ENCODE peak calls at places on chromosomes 2 and 18, in ten cellular contexts. E is kidney glomerular epithelial cell; D is NCI-H2029 treated with DMSO at 0.1 percent for 48 hours; H is amygdala; G is RWPE1; O is activated CD4-positive, alpha-beta T cell treated with anti-CD3 and anti-CD28 coated beads, Interleukin-2, amount 50 U/mL, for 1 hour; J is SW 1271; V is Ammon's horn; C is HL-60; X is hippocampal formation. I is an unnamed sample.
A peak's percentile ranks its signal among the peaks of the same experiment; 100 is the strongest.

GRCh38 chr18:45081579-45082181 is 401.0 kb downstream of the SETBP1 start:
- DNase-seq in J (no peak), X (no peak), C (peak; percentile 24), V (no peak), E (no peak), O (no peak), H (no peak), D (no peak), G (no peak), I (no peak)

GRCh38 chr2:148552675-148553331 is 91.7 kb upstream of the EPC2 start:
- DNase-seq in H (no peak), V (no peak), X (no peak), E (no peak), D (peak; percentile 73), C (no peak), J (no peak), G (no peak), O (peak; percentile 6), I (no peak)

GRCh38 chr2:214389334-214389733 is 21.5 kb upstream of the VWC2L start:
- DNase-seq in J (no peak), E (no peak), C (no peak), D (no peak), G (no peak), X (no peak), H (no peak), O (no peak), V (no peak), I (no peak)

GRCh38 chr2:209340522-209340921 is 83.3 kb upstream of the MAP2 start:
- DNase-seq in G (peak; percentile 15), O (no peak), X (no peak), C (no peak), V (no peak), J (no peak), D (no peak), E (no peak), H (no peak), I (no peak)

GRCh38 chr2:71934595-71935263 is 212.9 kb downstream of the CYP26B1 start:
- DNase-seq in V (no peak), X (no peak), D (no peak), O (no peak), C (peak; percentile 58), J (no peak), H (no peak), E (no peak), G (no peak), I (no peak)

GRCh38 chr2:121707920-121708361 is 28.7 kb downstream of the NIFK start:
- DNase-seq in H (no peak), G (no peak), E (peak; percentile 84), D (no peak), C (peak; percentile 30), V (no peak), J (no peak), O (no peak), X (no peak), I (no peak)

GRCh38 chr2:240797500-240797895 is 22.5 kb downstream of the KIF1A start:
- DNase-seq in X (no peak), O (no peak), J (no peak), H (no peak), G (no peak), V (no peak), C (no peak), D (no peak), E (no peak), I (no peak)

GRCh38 chr2:73013941-73014340 is 57.6 kb downstream of the SFXN5 start:
- DNase-seq in G (peak; percentile 26), O (no peak), D (no peak), H (no peak), J (no peak), V (no peak), X (no peak), E (no peak), C (no peak), I (no peak)

GRCh38 chr18:45688834-45689233 is 35.1 kb upstream of the SLC14A1 start:
- DNase-seq in G (no peak), H (no peak), O (peak; percentile 43), V (no peak), E (no peak), D (no peak), X (no peak), C (no peak), J (no peak), I (peak; percentile 34)

GRCh38 chr2:218406949-218407703 is 7.5 kb downstream of the CTDSP1 start:
- DNase-seq in E (peak; percentile 52), C (peak; percentile 82), O (peak; percentile 62), D (no peak), G (peak; percentile 17), H (no peak), J (no peak), V (peak; percentile 77), X (peak; percentile 56), I (peak; percentile 48)

GRCh38 chr2:215280326-215280725 is 31.5 kb upstream of the ATIC start:
- DNase-seq in C (no peak), J (no peak), H (no peak), D (no peak), G (no peak), V (no peak), E (peak; percentile 14), O (no peak), X (no peak), I (no peak)

GRCh38 chr18:8800876-8801262 is 95.5 kb downstream of the MTCL1 start:
- DNase-seq in H (no peak), O (no peak), G (peak; percentile 9), E (no peak), D (no peak), X (no peak), C (no peak), V (no peak), J (no peak), I (no peak)

GRCh38 chr2:157685572-157685971 is 56.9 kb upstream of the ACVR1C start:
- DNase-seq in C (no peak), E (no peak), J (no peak), D (no peak), V (no peak), X (no peak), H (no peak), O (no peak), G (no peak), I (no peak)

GRCh38 chr2:40540026-40540425 is 88.1 kb upstream of the SLC8A1 start:
- DNase-seq in E (no peak), D (no peak), O (no peak), G (no peak), C (no peak), V (no peak), X (no peak), J (no peak), H (no peak), I (no peak)

GRCh38 chr2:230811508-230811907 is 53.2 kb upstream of the ITM2C start:
- DNase-seq in X (no peak), E (no peak), G (no peak), C (no peak), D (no peak), H (no peak), J (no peak), O (no peak), V (no peak), I (no peak)

GRCh38 chr18:13543144-13543543 is 183.2 kb downstream of the FAM210A start:
- DNase-seq in C (no peak), E (no peak), O (no peak), D (no peak), G (no peak), V (no peak), X (no peak), H (no peak), J (no peak), I (no peak)

GRCh38 chr2:217993817-217994459 is 8.9 kb downstream of the TNS1 start:
- DNase-seq in D (peak; percentile 3), E (no peak), O (peak; percentile 43), V (peak; percentile 57), H (peak; percentile 30), C (peak; percentile 29), X (peak; percentile 14), G (no peak), J (no peak), I (peak; percentile 64)

GRCh38 chr2:60549250-60550150 is 4.0 kb downstream of the BCL11A start:
- DNase-seq in J (no peak), G (peak; percentile 20), D (peak; percentile 38), E (peak; percentile 61), H (no peak), C (peak; percentile 55), O (no peak), X (no peak), V (peak; percentile 39), I (no peak)

GRCh38 chr18:79644006-79644665 is 35.5 kb upstream of the CTDP1 start:
- DNase-seq in C (peak; percentile 85), G (peak; percentile 85), E (peak; percentile 10), X (peak; percentile 65), H (peak; percentile 49), J (peak; percentile 5), D (no peak), O (peak; percentile 63), V (peak; percentile 74), I (peak; percentile 77)

GRCh38 chr2:100542418-100542817 is 20.4 kb upstream of the PDCL3 start:
- DNase-seq in J (no peak), X (no peak), C (no peak), E (no peak), V (no peak), H (no peak), D (no peak), G (no peak), O (no peak), I (no peak)

GRCh38 chr2:224008702-224009261 is 30.3 kb downstream of the SERPINE2 start:
- DNase-seq in V (no peak), E (no peak), X (no peak), G (no peak), J (no peak), C (no peak), O (no peak), D (no peak), H (no peak), I (no peak)

GRCh38 chr2:215619022-215619958 is 183.4 kb upstream of the FN1 start:
- DNase-seq in E (peak; percentile 79), G (no peak), H (no peak), J (no peak), C (no peak), V (no peak), X (no peak), O (no peak), D (peak; percentile 63), I (peak; percentile 14)

GRCh38 chr18:35572644-35573043 is 8.9 kb upstream of the GALNT1 start:
- DNase-seq in C (no peak), D (no peak), E (no peak), H (no peak), V (no peak), O (no peak), X (no peak), G (no peak), J (no peak), I (no peak)

GRCh38 chr18:57805117-57805516 is 2.0 kb upstream of the ATP8B1 start:
- DNase-seq in D (no peak), X (no peak), C (no peak), V (no peak), E (no peak), G (no peak), J (no peak), O (no peak), H (no peak), I (no peak)

GRCh38 chr18:48949606-48950535 is 894 bp downstream of the SMAD7 start:
- DNase-seq in D (no peak), J (no peak), G (no peak), V (no peak), X (peak; percentile 73), H (peak; percentile 36), E (no peak), C (peak; percentile 56), O (peak; percentile 34), I (no peak)

GRCh38 chr2:12436483-12436882 is 280.3 kb upstream of the TRIB2 start:
- DNase-seq in H (no peak), V (no peak), J (no peak), X (no peak), G (no peak), D (no peak), C (no peak), E (no peak), O (no peak), I (no peak)

GRCh38 chr2:136091899-136092298 is 26.1 kb downstream of the CXCR4 start:
- DNase-seq in J (no peak), O (no peak), X (no peak), H (no peak), E (no peak), V (no peak), C (no peak), D (no peak), G (no peak), I (no peak)

GRCh38 chr2:165675551-165675968 is 118.5 kb downstream of the GALNT3 start:
- DNase-seq in D (no peak), O (no peak), X (no peak), H (no peak), E (no peak), G (no peak), C (no peak), J (no peak), V (no peak), I (no peak)

I was measured in head of caudate nucleus.